ENCODE peak calls at places on chromosomes 11 and 22, in eight cellular contexts. E is kidney epithelial cell, H is mucosa of gallbladder, T is GM12878, G is breast epithelium, B is head of caudate nucleus, C is thyroid gland, A is smooth muscle cell of the brain vasculature. U is an unnamed sample.

GRCh38 chr11:12185914-12186313 is 75.5 kb downstream of the MICAL2 start:
- DNase-seq in T (no peak), H (no peak), C (peak), G (no peak), B (no peak), A (no peak), E (no peak), U (no peak)

GRCh38 chr11:34394771-34395300 is 37.0 kb upstream of the ABTB2 start:
- DNase-seq in B (no peak), C (no peak), T (no peak), G (no peak), E (no peak), A (no peak), H (no peak), U (no peak)

GRCh38 chr11:64885367-64886286 is 7.2 kb upstream of the EHD1 start:
- DNase-seq in H (peak), C (no peak), E (no peak), A (no peak), T (no peak), B (no peak), G (no peak), U (no peak)

GRCh38 chr11:40328890-40329617 is 1130.4 kb downstream of the LRRC4C start:
- DNase-seq in A (peak), E (peak), G (peak), H (peak), B (no peak), C (peak), T (no peak), U (peak)

GRCh38 chr11:108530426-108530825 is 32.2 kb upstream of the POGLUT3 start:
- DNase-seq in B (no peak), T (no peak), H (no peak), A (no peak), C (no peak), E (no peak), G (no peak), U (no peak)

GRCh38 chr11:74754507-74755255 is 6.0 kb downstream of the RNF169 start:
- DNase-seq in E (peak), B (no peak), H (no peak), C (no peak), A (no peak), T (peak), G (no peak), U (no peak)

GRCh38 chr11:44763111-44763820 is 36.5 kb downstream of the TSPAN18 start:
- DNase-seq in B (no peak), C (no peak), E (peak), G (no peak), A (no peak), T (no peak), H (no peak), U (no peak)

GRCh38 chr11:69075421-69076128 is 26.8 kb downstream of the TPCN2 start:
- DNase-seq in H (peak), B (peak), A (peak), T (no peak), C (peak), E (peak), G (peak), U (no peak)

GRCh38 chr11:132803436-132803835 is 728.9 kb downstream of the OPCML start:
- DNase-seq in C (no peak), T (no peak), H (no peak), E (no peak), B (no peak), G (no peak), A (no peak), U (no peak)

GRCh38 chr11:76799061-76799804 is 16.1 kb downstream of the TSKU start:
- DNase-seq in B (peak), A (no peak), H (peak), G (peak), E (no peak), T (no peak), C (peak), U (peak)

GRCh38 chr22:41862530-41863266 is 29.8 kb downstream of the SREBF2 start:
- DNase-seq in H (no peak), C (peak), T (peak), A (no peak), G (no peak), E (no peak), B (no peak), U (no peak)

GRCh38 chr22:48424661-48425060 is 1403.0 kb downstream of the BRD1 start:
- DNase-seq in H (no peak), G (no peak), A (no peak), C (no peak), E (no peak), B (no peak), T (no peak), U (no peak)

GRCh38 chr11:20162824-20163777 is 2.8 kb upstream of the DBX1 start:
- DNase-seq in G (no peak), C (peak), A (no peak), B (no peak), T (no peak), H (no peak), E (no peak), U (no peak)

GRCh38 chr11:134945993-134946392 is 534.0 kb upstream of the B3GAT1 start:
- DNase-seq in H (no peak), E (no peak), T (no peak), C (no peak), A (no peak), G (no peak), B (no peak), U (no peak)

GRCh38 chr11:30801357-30801756 is 215.2 kb upstream of the MPPED2 start:
- DNase-seq in A (no peak), T (no peak), C (no peak), E (no peak), H (no peak), B (no peak), G (no peak), U (peak)

GRCh38 chr11:129997513-129997912 is 5.1 kb downstream of the PRDM10 start:
- DNase-seq in C (no peak), H (no peak), T (no peak), G (no peak), A (no peak), B (no peak), E (no peak), U (no peak)

GRCh38 chr11:9759519-9760179 is 95.8 kb downstream of the SWAP70 start:
- DNase-seq in A (peak), B (peak), C (peak), E (peak), G (peak), T (peak), H (peak), U (peak)

GRCh38 chr11:26193714-26194373 is 138.1 kb upstream of the ANO3 start:
- DNase-seq in H (no peak), B (no peak), T (no peak), C (no peak), G (no peak), E (no peak), A (no peak), U (no peak)

GRCh38 chr11:45885921-45886721 is 670 bp downstream of the MAPK8IP1 start:
- DNase-seq in B (no peak), H (no peak), T (no peak), A (no peak), C (no peak), E (no peak), G (no peak), U (no peak)

U was measured in left lobe of liver.